ENCODE peak calls at places on chromosomes 7 and 10, in nine cellular contexts. J is effector memory CD4-positive, alpha-beta T cell; B is GM23338; Y is mesenchymal stem cell; G is Peyer's patch; D is endothelial cell of umbilical vein; Q is A549; N is psoas muscle; A is PC-3. X is an unnamed sample.

GRCh38 chr7:151498495-151498894 is 21.2 kb downstream of the RHEB start:
- DNase-seq in J (no peak), B (no peak), Y (no peak), G (no peak), D (no peak), Q (no peak), N (no peak), A (no peak), X (no peak)

GRCh38 chr7:584122-584465 is 64.4 kb upstream of the PDGFA start:
- DNase-seq in J (peak), B (no peak), Y (no peak), G (peak), D (no peak), Q (no peak), N (peak), A (no peak), X (peak)

GRCh38 chr7:721619-722248 is 4.8 kb upstream of the DNAAF5 start:
- DNase-seq in J (no peak), B (no peak), Y (no peak), G (no peak), D (no peak), Q (no peak), N (no peak), A (no peak), X (no peak)

GRCh38 chr10:104327745-104328635 is 10.3 kb downstream of the ITPRIP start:
- DNase-seq in J (no peak), B (peak), Y (peak), G (no peak), D (peak), Q (no peak), N (no peak), A (peak), X (no peak)

GRCh38 chr7:52006674-52007073 is 690.1 kb upstream of the COBL start:
- DNase-seq in J (no peak), B (no peak), Y (no peak), G (no peak), D (no peak), Q (no peak), N (no peak), A (no peak), X (no peak)

GRCh38 chr10:130169136-130169888 is 33.1 kb downstream of the GLRX3 start:
- DNase-seq in J (no peak), B (peak), Y (no peak), G (no peak), D (no peak), Q (no peak), N (no peak), A (no peak), X (no peak)

GRCh38 chr7:116876664-116877442 is 14.5 kb downstream of the CAPZA2 start:
- DNase-seq in J (no peak), B (peak), Y (no peak), G (no peak), D (peak), Q (no peak), N (no peak), A (no peak), X (no peak)

GRCh38 chr10:124106241-124106905 is 13.0 kb upstream of the CHST15 start:
- DNase-seq in J (no peak), B (no peak), Y (peak), G (peak), D (peak), Q (peak), N (peak), A (peak), X (no peak)

GRCh38 chr7:157320607-157320979 is 16.2 kb upstream of the DNAJB6 start:
- DNase-seq in J (no peak), B (no peak), Y (peak), G (no peak), D (no peak), Q (no peak), N (peak), A (no peak), X (no peak)

GRCh38 chr7:142357953-142358520 is 100.2 kb upstream of the PRSS58 start:
- DNase-seq in J (no peak), B (peak), Y (peak), G (no peak), D (peak), Q (peak), N (no peak), A (peak), X (peak)

GRCh38 chr10:63133787-63134557 is 844 bp downstream of the NRBF2 start:
- DNase-seq in J (no peak), B (peak), Y (peak), G (peak), D (peak), Q (peak), N (no peak), A (peak), X (no peak)

GRCh38 chr10:1465421-1465902 is 271.9 kb downstream of the ADARB2 start:
- DNase-seq in J (no peak), B (no peak), Y (no peak), G (peak), D (no peak), Q (no peak), N (no peak), A (no peak), X (no peak)

GRCh38 chr10:82313401-82313800 is 438.4 kb downstream of the NRG3 start:
- DNase-seq in J (no peak), B (no peak), Y (no peak), G (no peak), D (no peak), Q (no peak), N (no peak), A (no peak), X (no peak)

GRCh38 chr10:51879238-51879637 is 179.8 kb upstream of the CSTF2T start:
- DNase-seq in J (no peak), B (no peak), Y (peak), G (no peak), D (peak), Q (no peak), N (no peak), A (peak), X (no peak)

GRCh38 chr7:73749931-73750776 is 11.6 kb upstream of the ABHD11 start:
- DNase-seq in J (no peak), B (no peak), Y (no peak), G (no peak), D (no peak), Q (no peak), N (no peak), A (no peak), X (no peak)

GRCh38 chr7:43112941-43113621 is 634 bp downstream of the HECW1 start:
- DNase-seq in J (no peak), B (peak), Y (peak), G (no peak), D (peak), Q (peak), N (peak), A (peak), X (no peak)

GRCh38 chr10:78899996-78900714 is 168.6 kb upstream of the ZMIZ1 start:
- DNase-seq in J (no peak), B (peak), Y (no peak), G (no peak), D (no peak), Q (no peak), N (peak), A (no peak), X (no peak)

GRCh38 chr10:68543004-68543918 is 15.9 kb upstream of the SLC25A16 start:
- DNase-seq in J (no peak), B (no peak), Y (peak), G (no peak), D (no peak), Q (peak), N (no peak), A (peak), X (no peak)

GRCh38 chr10:109913351-109913902 is 9.9 kb downstream of the XPNPEP1 start:
- DNase-seq in J (no peak), B (no peak), Y (no peak), G (no peak), D (no peak), Q (no peak), N (no peak), A (no peak), X (no peak)
- H3K27ac ChIP-seq in J (no peak), B (no peak), Y (peak), G (peak), D (no peak), Q (no peak), N (peak), A (peak), X (no peak)

DNA sequence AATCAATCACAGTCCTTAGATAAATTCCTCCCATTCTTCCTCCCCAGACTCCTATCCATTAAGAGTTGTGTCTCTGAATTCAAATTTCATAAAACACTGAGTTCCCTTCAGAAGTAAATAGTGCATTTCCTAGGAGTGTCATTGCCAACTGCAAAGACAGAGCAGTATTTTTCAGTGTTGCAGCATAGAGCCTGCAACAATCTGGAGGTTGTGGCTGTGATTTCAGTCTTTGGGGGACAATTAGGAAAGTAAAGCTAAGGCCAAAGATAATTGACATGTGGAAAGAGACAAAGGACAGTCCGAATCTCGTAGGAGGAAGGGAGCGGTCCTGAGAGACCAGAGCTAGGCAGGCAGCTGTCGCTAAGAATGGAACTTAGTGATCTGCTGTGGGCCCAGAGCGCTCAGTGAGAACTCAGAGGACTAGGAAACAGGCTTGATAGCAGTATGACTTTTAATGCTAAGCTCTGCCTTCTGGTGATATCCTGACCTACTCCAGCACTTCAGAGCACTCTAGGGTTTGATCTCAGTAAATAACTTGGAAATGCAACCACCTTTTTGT is 46.2 kb downstream of the PRPF18 start:
- DNase-seq in J (no peak), B (no peak), Y (no peak), G (no peak), D (no peak), Q (no peak), N (no peak), A (no peak), X (no peak)
- H3K27ac ChIP-seq in J (no peak), B (no peak), Y (no peak), G (peak), D (no peak), Q (no peak), N (peak), A (no peak), X (no peak)

DNA sequence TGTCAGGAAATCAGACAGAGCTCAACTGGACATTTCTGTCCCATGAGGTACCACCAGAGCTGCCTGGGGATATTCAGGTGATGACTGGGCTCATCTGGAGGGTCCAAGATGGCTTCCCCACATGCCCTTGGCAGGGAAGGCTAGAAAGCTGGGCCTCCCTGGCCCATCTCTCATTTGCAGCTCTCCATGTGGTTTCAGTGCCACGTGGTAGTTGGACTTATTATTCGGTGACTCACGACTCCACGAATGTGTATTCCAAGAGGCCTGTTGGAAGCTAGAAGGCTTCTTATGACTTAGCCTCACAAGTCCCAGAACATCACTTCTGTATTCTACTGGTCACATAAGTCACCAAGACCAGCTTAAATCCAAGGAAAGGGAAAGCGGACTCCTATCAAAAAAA is 22.8 kb downstream of the NSMCE4A start:
- DNase-seq in J (no peak), B (no peak), Y (no peak), G (no peak), D (no peak), Q (no peak), N (no peak), A (no peak), X (no peak)
- H3K27ac ChIP-seq in J (no peak), B (no peak), Y (no peak), G (no peak), D (no peak), Q (no peak), N (no peak), A (no peak), X (no peak)

GRCh38 chr10:47315426-47315825 is 6.8 kb upstream of the GDF2 start:
- DNase-seq in J (no peak), B (no peak), Y (no peak), G (no peak), D (no peak), Q (no peak), N (peak), A (no peak), X (no peak)
- H3K27ac ChIP-seq in J (no peak), B (no peak), Y (no peak), G (no peak), D (no peak), Q (no peak), N (no peak), A (no peak), X (no peak)

GRCh38 chr7:140542226-140542625 is 62.9 kb upstream of the MKRN1 start:
- DNase-seq in J (no peak), B (no peak), Y (peak), G (no peak), D (no peak), Q (no peak), N (peak), A (peak), X (no peak)

GRCh38 chr7:140539466-140539865 is 60.2 kb upstream of the MKRN1 start:
- DNase-seq in J (no peak), B (no peak), Y (no peak), G (no peak), D (no peak), Q (no peak), N (peak), A (no peak), X (no peak)

GRCh38 chr7:140541176-140541512 is 61.8 kb upstream of the MKRN1 start:
- DNase-seq in J (no peak), B (no peak), Y (no peak), G (no peak), D (no peak), Q (no peak), N (peak), A (no peak), X (no peak)

GRCh38 chr7:140540142-140540777 is 61.0 kb upstream of the MKRN1 start:
- DNase-seq in J (no peak), B (no peak), Y (no peak), G (no peak), D (no peak), Q (no peak), N (peak), A (no peak), X (no peak)

GRCh38 chr7:140541513-140542192 is 62.3 kb upstream of the MKRN1 start:
- DNase-seq in J (no peak), B (peak), Y (peak), G (no peak), D (peak), Q (peak), N (peak), A (peak), X (no peak)
- H3K27ac ChIP-seq in J (no peak), B (peak), Y (peak), G (peak), D (no peak), Q (peak), N (peak), A (peak), X (no peak)

GRCh38 chr7:102469972-102470825 is 5.4 kb downstream of the LRWD1 start:
- DNase-seq in J (no peak), B (no peak), Y (no peak), G (peak), D (no peak), Q (no peak), N (peak), A (no peak), X (no peak)

GRCh38 chr7:102469351-102469971 is 4.7 kb downstream of the LRWD1 start:
- DNase-seq in J (no peak), B (no peak), Y (no peak), G (peak), D (no peak), Q (no peak), N (peak), A (no peak), X (no peak)

GRCh38 chr7:102472126-102473041 is 6.3 kb downstream of the POLR2J start:
- DNase-seq in J (no peak), B (no peak), Y (no peak), G (peak), D (no peak), Q (no peak), N (peak), A (no peak), X (no peak)

GRCh38 chr7:102473271-102473991 is 5.3 kb downstream of the POLR2J start:
- DNase-seq in J (no peak), B (no peak), Y (no peak), G (peak), D (no peak), Q (no peak), N (peak), A (no peak), X (no peak)

DNA sequence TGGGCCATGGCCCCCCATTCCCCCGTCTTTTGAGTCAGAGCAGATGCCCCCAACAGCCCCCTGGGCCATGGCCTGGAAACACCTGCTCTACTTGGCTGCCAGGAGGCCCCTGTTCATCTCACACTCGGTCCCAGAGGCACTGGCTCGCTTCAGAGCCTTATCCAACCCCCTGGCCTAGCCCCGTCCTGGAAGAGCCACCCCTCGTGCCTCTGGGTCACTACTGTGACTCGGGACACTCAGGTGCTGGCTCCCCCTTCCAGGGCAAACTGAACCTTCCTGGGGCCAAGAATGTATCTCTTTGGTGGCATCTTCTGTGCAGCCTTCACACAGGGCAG is 7.0 kb downstream of the POLR2J start:
- DNase-seq in J (no peak), B (no peak), Y (no peak), G (no peak), D (no peak), Q (no peak), N (peak), A (no peak), X (no peak)
- H3K27ac ChIP-seq in J (no peak), B (no peak), Y (no peak), G (no peak), D (no peak), Q (no peak), N (no peak), A (no peak), X (no peak)

DNA sequence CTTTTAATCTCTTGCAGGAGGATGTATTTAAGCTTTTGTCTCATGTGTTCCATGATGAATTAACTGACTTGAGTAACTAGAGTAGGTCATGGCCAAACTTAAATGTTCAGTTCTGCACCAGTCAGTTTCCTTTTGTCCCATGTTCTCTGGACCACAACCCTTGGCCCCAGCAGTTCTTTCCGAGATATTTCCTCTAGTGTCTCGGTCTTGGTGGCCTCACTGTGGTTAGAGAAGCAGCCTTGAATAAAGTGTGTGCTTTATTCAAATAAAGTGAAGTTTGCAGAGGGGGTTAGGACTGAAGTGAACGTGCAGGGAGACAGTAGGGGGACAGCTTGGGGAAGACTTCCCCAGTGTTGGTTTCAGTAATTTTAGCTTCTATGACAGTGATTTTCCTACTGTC is 9.3 kb downstream of the ZNF212 start:
- DNase-seq in J (no peak), B (no peak), Y (no peak), G (no peak), D (no peak), Q (no peak), N (no peak), A (no peak), X (no peak)
- H3K27ac ChIP-seq in J (no peak), B (no peak), Y (no peak), G (no peak), D (no peak), Q (no peak), N (no peak), A (no peak), X (no peak)

X was measured in naive thymus-derived CD4-positive, alpha-beta T cell.